ENCODE peak calls at places on chromosomes 4 and X, in seven cellular contexts. One of them, this sample, is unnamed.
A peak's percentile ranks its signal among the peaks of the same experiment; 100 is the strongest.

GRCh38 chrX:154458116-154458953 is at the start of gene PLXNA3:
- DNase-seq in esophagus squamous epithelium: no peak
- DNase-seq in uterus: no peak
- DNase-seq in CD4-positive, alpha-beta memory T cell: peak; percentile 79
- DNase-seq in OCI-LY7: peak; percentile 48
- DNase-seq in neural progenitor cell: peak; percentile 74
- DNase-seq in CD8-positive, alpha-beta memory T cell: peak; percentile 73
- DNase-seq in this sample: no peak

GRCh38 chr4:119113033-119113655 is 22.5 kb upstream of the MYOZ2 start:
- DNase-seq in uterus: no peak
- DNase-seq in esophagus squamous epithelium: no peak
- DNase-seq in neural progenitor cell: no peak
- DNase-seq in CD8-positive, alpha-beta memory T cell: no peak
- DNase-seq in CD4-positive, alpha-beta memory T cell: no peak
- DNase-seq in OCI-LY7: no peak
- DNase-seq in this sample: no peak

GRCh38 chr4:7842384-7843279 is 97.0 kb downstream of the AFAP1 start:
- DNase-seq in OCI-LY7: no peak
- DNase-seq in CD8-positive, alpha-beta memory T cell: no peak
- DNase-seq in CD4-positive, alpha-beta memory T cell: no peak
- DNase-seq in esophagus squamous epithelium: no peak
- DNase-seq in uterus: peak; percentile 87
- DNase-seq in neural progenitor cell: no peak
- DNase-seq in this sample: peak; percentile 95

GRCh38 chrX:115630204-115630603 is 69.2 kb downstream of the PLS3 start:
- DNase-seq in CD8-positive, alpha-beta memory T cell: no peak
- DNase-seq in neural progenitor cell: no peak
- DNase-seq in uterus: no peak
- DNase-seq in esophagus squamous epithelium: no peak
- DNase-seq in OCI-LY7: no peak
- DNase-seq in CD4-positive, alpha-beta memory T cell: no peak
- DNase-seq in this sample: no peak

GRCh38 chr4:167218022-167218608 is 16.2 kb downstream of the SPOCK3 start:
- DNase-seq in esophagus squamous epithelium: no peak
- DNase-seq in OCI-LY7: no peak
- DNase-seq in CD4-positive, alpha-beta memory T cell: no peak
- DNase-seq in uterus: no peak
- DNase-seq in neural progenitor cell: no peak
- DNase-seq in CD8-positive, alpha-beta memory T cell: no peak
- DNase-seq in this sample: no peak

GRCh38 chrX:41553688-41554087 is 106.5 kb downstream of the NYX start:
- DNase-seq in CD8-positive, alpha-beta memory T cell: no peak
- DNase-seq in neural progenitor cell: no peak
- DNase-seq in esophagus squamous epithelium: no peak
- DNase-seq in CD4-positive, alpha-beta memory T cell: no peak
- DNase-seq in OCI-LY7: no peak
- DNase-seq in uterus: no peak
- DNase-seq in this sample: no peak

GRCh38 chrX:118261136-118261535 is 84.8 kb upstream of the WDR44 start:
- DNase-seq in CD8-positive, alpha-beta memory T cell: no peak
- DNase-seq in CD4-positive, alpha-beta memory T cell: no peak
- DNase-seq in OCI-LY7: no peak
- DNase-seq in esophagus squamous epithelium: no peak
- DNase-seq in uterus: no peak
- DNase-seq in neural progenitor cell: no peak
- DNase-seq in this sample: no peak

GRCh38 chrX:110004210-110004609 is 1.3 kb downstream of the TMEM164 start:
- DNase-seq in CD8-positive, alpha-beta memory T cell: no peak
- DNase-seq in CD4-positive, alpha-beta memory T cell: no peak
- DNase-seq in OCI-LY7: no peak
- DNase-seq in esophagus squamous epithelium: no peak
- DNase-seq in uterus: no peak
- DNase-seq in neural progenitor cell: peak; percentile 7
- DNase-seq in this sample: no peak

GRCh38 chr4:129167640-129168260 is 71.8 kb downstream of the C4orf33 start:
- DNase-seq in neural progenitor cell: peak; percentile 67
- DNase-seq in uterus: no peak
- DNase-seq in esophagus squamous epithelium: no peak
- DNase-seq in OCI-LY7: no peak
- DNase-seq in CD8-positive, alpha-beta memory T cell: no peak
- DNase-seq in CD4-positive, alpha-beta memory T cell: no peak
- DNase-seq in this sample: no peak

GRCh38 chr4:113350576-113350975 is 301.1 kb downstream of the ANK2 start:
- DNase-seq in uterus: no peak
- DNase-seq in esophagus squamous epithelium: no peak
- DNase-seq in CD8-positive, alpha-beta memory T cell: no peak
- DNase-seq in CD4-positive, alpha-beta memory T cell: no peak
- DNase-seq in neural progenitor cell: no peak
- DNase-seq in OCI-LY7: no peak
- DNase-seq in this sample: no peak

GRCh38 chr4:3500634-3501101 is 31.6 kb downstream of the LRPAP1 start:
- DNase-seq in OCI-LY7: no peak
- DNase-seq in uterus: no peak
- DNase-seq in esophagus squamous epithelium: no peak
- DNase-seq in neural progenitor cell: no peak
- DNase-seq in CD8-positive, alpha-beta memory T cell: no peak
- DNase-seq in CD4-positive, alpha-beta memory T cell: no peak
- DNase-seq in this sample: no peak

GRCh38 chr4:85106805-85107336 is 140.4 kb upstream of the WDFY3 start:
- DNase-seq in esophagus squamous epithelium: no peak
- DNase-seq in OCI-LY7: no peak
- DNase-seq in neural progenitor cell: no peak
- DNase-seq in CD4-positive, alpha-beta memory T cell: no peak
- DNase-seq in CD8-positive, alpha-beta memory T cell: no peak
- DNase-seq in uterus: no peak
- DNase-seq in this sample: no peak

GRCh38 chr4:85107553-85107952 is 141.1 kb upstream of the WDFY3 start:
- DNase-seq in neural progenitor cell: no peak
- DNase-seq in CD4-positive, alpha-beta memory T cell: no peak
- DNase-seq in OCI-LY7: no peak
- DNase-seq in uterus: no peak
- DNase-seq in esophagus squamous epithelium: no peak
- DNase-seq in CD8-positive, alpha-beta memory T cell: no peak
- DNase-seq in this sample: no peak

GRCh38 chr4:85102606-85103005 is 136.1 kb upstream of the WDFY3 start:
- DNase-seq in esophagus squamous epithelium: no peak
- DNase-seq in uterus: no peak
- DNase-seq in CD8-positive, alpha-beta memory T cell: no peak
- DNase-seq in CD4-positive, alpha-beta memory T cell: no peak
- DNase-seq in OCI-LY7: no peak
- DNase-seq in neural progenitor cell: no peak
- DNase-seq in this sample: no peak
- H3K27ac ChIP-seq in esophagus squamous epithelium: no peak overlapping the region
- H3K27ac ChIP-seq in uterus: no peak overlapping the region
- H3K27ac ChIP-seq in CD8-positive, alpha-beta memory T cell: no peak overlapping the region
- H3K27ac ChIP-seq in CD4-positive, alpha-beta memory T cell: no peak overlapping the region
- H3K27ac ChIP-seq in OCI-LY7: no peak overlapping the region
- H3K27ac ChIP-seq in neural progenitor cell: no peak overlapping the region
- H3K27ac ChIP-seq in this sample: no peak overlapping the region

GRCh38 chrX:150548251-150548650 is 20.2 kb upstream of the MTM1 start:
- DNase-seq in CD8-positive, alpha-beta memory T cell: no peak
- DNase-seq in esophagus squamous epithelium: no peak
- DNase-seq in CD4-positive, alpha-beta memory T cell: no peak
- DNase-seq in OCI-LY7: no peak
- DNase-seq in neural progenitor cell: no peak
- DNase-seq in uterus: no peak
- DNase-seq in this sample: no peak
- H3K27ac ChIP-seq in CD8-positive, alpha-beta memory T cell: no peak overlapping the region
- H3K27ac ChIP-seq in esophagus squamous epithelium: peak overlapping the region; percentile 86
- H3K27ac ChIP-seq in CD4-positive, alpha-beta memory T cell: no peak overlapping the region
- H3K27ac ChIP-seq in OCI-LY7: no peak overlapping the region
- H3K27ac ChIP-seq in neural progenitor cell: no peak overlapping the region
- H3K27ac ChIP-seq in uterus: peak overlapping the region; percentile 77
- H3K27ac ChIP-seq in this sample: peak overlapping the region; percentile 80

GRCh38 chr4:38005637-38006036 is 45.4 kb downstream of the PTTG2 start:
- DNase-seq in neural progenitor cell: no peak
- DNase-seq in esophagus squamous epithelium: no peak
- DNase-seq in OCI-LY7: no peak
- DNase-seq in CD8-positive, alpha-beta memory T cell: no peak
- DNase-seq in uterus: no peak
- DNase-seq in CD4-positive, alpha-beta memory T cell: no peak
- DNase-seq in this sample: no peak
- H3K27ac ChIP-seq in neural progenitor cell: no peak overlapping the region
- H3K27ac ChIP-seq in esophagus squamous epithelium: no peak overlapping the region
- H3K27ac ChIP-seq in OCI-LY7: peak overlapping the region; percentile 8
- H3K27ac ChIP-seq in CD8-positive, alpha-beta memory T cell: no peak overlapping the region
- H3K27ac ChIP-seq in uterus: peak overlapping the region; percentile 99
- H3K27ac ChIP-seq in CD4-positive, alpha-beta memory T cell: no peak overlapping the region
- H3K27ac ChIP-seq in this sample: peak overlapping the region; percentile 37

GRCh38 chr4:173990126-173990878 is 293.2 kb downstream of the FBXO8 start:
- DNase-seq in uterus: peak; percentile 20
- DNase-seq in CD8-positive, alpha-beta memory T cell: no peak
- DNase-seq in CD4-positive, alpha-beta memory T cell: no peak
- DNase-seq in neural progenitor cell: peak; percentile 75
- DNase-seq in esophagus squamous epithelium: no peak
- DNase-seq in OCI-LY7: peak; percentile 6
- DNase-seq in this sample: no peak

GRCh38 chr4:173991321-173991720 is 292.1 kb downstream of the FBXO8 start:
- DNase-seq in CD8-positive, alpha-beta memory T cell: no peak
- DNase-seq in OCI-LY7: no peak
- DNase-seq in esophagus squamous epithelium: no peak
- DNase-seq in uterus: no peak
- DNase-seq in CD4-positive, alpha-beta memory T cell: no peak
- DNase-seq in neural progenitor cell: no peak
- DNase-seq in this sample: no peak

GRCh38 chr4:173990879-173991231 is 292.6 kb downstream of the FBXO8 start:
- DNase-seq in esophagus squamous epithelium: no peak
- DNase-seq in OCI-LY7: no peak
- DNase-seq in CD8-positive, alpha-beta memory T cell: no peak
- DNase-seq in CD4-positive, alpha-beta memory T cell: no peak
- DNase-seq in neural progenitor cell: peak; percentile 54
- DNase-seq in uterus: peak; percentile 31
- DNase-seq in this sample: no peak

GRCh38 chr4:173991814-173992213 is 291.7 kb downstream of the FBXO8 start:
- DNase-seq in uterus: no peak
- DNase-seq in CD4-positive, alpha-beta memory T cell: no peak
- DNase-seq in OCI-LY7: no peak
- DNase-seq in CD8-positive, alpha-beta memory T cell: no peak
- DNase-seq in esophagus squamous epithelium: no peak
- DNase-seq in neural progenitor cell: no peak
- DNase-seq in this sample: no peak
- H3K27ac ChIP-seq in uterus: no peak overlapping the region
- H3K27ac ChIP-seq in CD4-positive, alpha-beta memory T cell: no peak overlapping the region
- H3K27ac ChIP-seq in OCI-LY7: no peak overlapping the region
- H3K27ac ChIP-seq in CD8-positive, alpha-beta memory T cell: no peak overlapping the region
- H3K27ac ChIP-seq in esophagus squamous epithelium: no peak overlapping the region
- H3K27ac ChIP-seq in neural progenitor cell: no peak overlapping the region
- H3K27ac ChIP-seq in this sample: no peak overlapping the region